ENCODE peak calls at places on chromosomes 3 and 15, in eight cellular contexts. M is GM12865, C is GM06990, Y is AG09309, O is osteocyte, G is HFFc6, N is foreskin fibroblast, P is Peyer's patch. E is an unnamed sample.

GRCh38 chr3:79515072-79515471 is 252.7 kb downstream of the ROBO1 start:
- DNase-seq in M (no peak), C (no peak), Y (peak), O (no peak), G (no peak), N (no peak), P (no peak), E (no peak)

GRCh38 chr15:41648097-41648496 is 12.1 kb upstream of the MGA start:
- DNase-seq in M (no peak), C (no peak), Y (no peak), O (no peak), G (no peak), N (no peak), P (no peak), E (no peak)

GRCh38 chr3:169128579-169128978 is 534.9 kb downstream of the MECOM start:
- DNase-seq in M (no peak), C (no peak), Y (no peak), O (no peak), G (no peak), N (no peak), P (no peak), E (no peak)

GRCh38 chr15:20358066-20358780 is 183.4 kb downstream of the GOLGA6L6 start:
- DNase-seq in M (no peak), C (no peak), Y (no peak), O (peak), G (no peak), N (no peak), P (no peak), E (peak)

GRCh38 chr3:39065197-39065596 is 13.4 kb downstream of the WDR48 start:
- DNase-seq in M (peak), C (peak), Y (no peak), O (no peak), G (peak), N (peak), P (no peak), E (no peak)

GRCh38 chr3:14231998-14232501 is 53.4 kb downstream of the LSM3 start:
- DNase-seq in M (no peak), C (no peak), Y (no peak), O (no peak), G (peak), N (peak), P (no peak), E (no peak)

GRCh38 chr15:101024111-101024695 is 105.0 kb downstream of the LRRK1 start:
- DNase-seq in M (no peak), C (no peak), Y (no peak), O (peak), G (no peak), N (peak), P (no peak), E (peak)

GRCh38 chr3:21356402-21356801 is 394.6 kb downstream of the ZNF385D start:
- DNase-seq in M (no peak), C (no peak), Y (peak), O (no peak), G (peak), N (peak), P (no peak), E (no peak)

GRCh38 chr3:157115069-157116006 is 44.6 kb downstream of the CCNL1 start:
- DNase-seq in M (no peak), C (no peak), Y (no peak), O (no peak), G (peak), N (no peak), P (no peak), E (no peak)

GRCh38 chr3:46946856-46947544 is 29.5 kb downstream of the CCDC12 start:
- DNase-seq in M (no peak), C (no peak), Y (no peak), O (no peak), G (peak), N (no peak), P (peak), E (no peak)

GRCh38 chr15:41917767-41918430 is 24.0 kb upstream of the SPTBN5 start:
- DNase-seq in M (no peak), C (no peak), Y (no peak), O (no peak), G (peak), N (peak), P (peak), E (peak)

GRCh38 chr15:76576526-76577279 is 240.1 kb downstream of the ISL2 start:
- DNase-seq in M (peak), C (no peak), Y (no peak), O (no peak), G (no peak), N (peak), P (peak), E (peak)

GRCh38 chr15:80526556-80527340 is 122.6 kb downstream of the ARNT2 start:
- DNase-seq in M (no peak), C (no peak), Y (peak), O (no peak), G (peak), N (peak), P (no peak), E (no peak)

GRCh38 chr15:77644543-77645247 is 12.0 kb upstream of the LINGO1 start:
- DNase-seq in M (no peak), C (no peak), Y (no peak), O (no peak), G (no peak), N (no peak), P (no peak), E (no peak)

GRCh38 chr3:106534206-106534605 is 665.4 kb upstream of the CBLB start:
- DNase-seq in M (peak), C (no peak), Y (peak), O (no peak), G (peak), N (no peak), P (no peak), E (no peak)

GRCh38 chr15:75823860-75824613 is 19.2 kb upstream of the UBE2Q2 start:
- DNase-seq in M (no peak), C (no peak), Y (no peak), O (no peak), G (no peak), N (no peak), P (no peak), E (no peak)

GRCh38 chr15:61034793-61035710 is 194.1 kb downstream of the RORA start:
- DNase-seq in M (no peak), C (no peak), Y (peak), O (no peak), G (peak), N (peak), P (no peak), E (no peak)

GRCh38 chr3:196620228-196620627 is 19.3 kb upstream of the NRROS start:
- DNase-seq in M (peak), C (peak), Y (no peak), O (no peak), G (no peak), N (peak), P (no peak), E (peak)

GRCh38 chr15:87816811-87817210 is 439.7 kb downstream of the NTRK3 start:
- DNase-seq in M (no peak), C (no peak), Y (peak), O (no peak), G (peak), N (peak), P (no peak), E (no peak)

GRCh38 chr15:68576253-68577236 is 2.2 kb upstream of the CORO2B start:
- DNase-seq in M (no peak), C (no peak), Y (no peak), O (no peak), G (no peak), N (no peak), P (peak), E (no peak)

GRCh38 chr15:68580026-68580882 is 1.5 kb downstream of the CORO2B start:
- DNase-seq in M (no peak), C (no peak), Y (no peak), O (no peak), G (no peak), N (peak), P (peak), E (no peak)

GRCh38 chr15:68578960-68579935 is at the start of gene CORO2B:
- DNase-seq in M (no peak), C (no peak), Y (no peak), O (no peak), G (peak), N (peak), P (peak), E (peak)

GRCh38 chr15:68580883-68581155 is 2.0 kb downstream of the CORO2B start:
- DNase-seq in M (no peak), C (no peak), Y (no peak), O (no peak), G (no peak), N (no peak), P (peak), E (no peak)

GRCh38 chr15:68578175-68578959 is 426 bp upstream of the CORO2B start:
- DNase-seq in M (no peak), C (no peak), Y (peak), O (peak), G (peak), N (peak), P (peak), E (peak)
- TF ChIP-seq CTCF in M (no peak), C (no peak), Y (peak), O (peak), G (peak), N (peak), P (peak), E (peak)

GRCh38 chr15:65945616-65946015 is 76.3 kb downstream of the RAB11A start:
- DNase-seq in M (no peak), C (no peak), Y (no peak), O (no peak), G (no peak), N (no peak), P (no peak), E (no peak)
- TF ChIP-seq CTCF in M (no peak), C (peak), Y (no peak), O (no peak), G (no peak), N (no peak), P (no peak), E (no peak)

DNA sequence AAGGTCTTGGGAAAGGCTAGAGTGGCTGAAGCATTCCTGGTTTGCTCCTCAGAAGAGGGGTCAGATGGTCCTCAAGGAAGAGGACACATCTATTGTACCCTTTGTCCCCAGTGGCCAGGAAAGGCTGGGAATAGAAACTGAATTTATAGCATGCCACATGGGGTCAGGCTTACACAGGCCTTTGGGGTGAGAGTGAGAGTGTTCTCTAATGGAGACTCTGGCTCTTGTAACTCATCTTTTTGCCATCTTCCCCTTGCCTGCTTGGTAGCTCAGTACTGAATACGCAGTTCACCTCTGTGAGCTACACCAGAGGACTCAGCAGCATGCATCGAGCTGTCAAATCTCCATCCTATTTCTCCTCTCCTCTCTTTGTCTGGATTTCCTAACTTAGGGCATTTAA is 87.5 kb downstream of the ATP2B2 start:
- DNase-seq in M (peak), C (no peak), Y (no peak), O (no peak), G (peak), N (peak), P (no peak), E (no peak)
- TF ChIP-seq CTCF in M (peak), C (peak), Y (peak), O (peak), G (peak), N (peak), P (no peak), E (no peak)

GRCh38 chr15:69161878-69162213 is 1.4 kb downstream of the GLCE start:
- DNase-seq in M (no peak), C (no peak), Y (no peak), O (no peak), G (no peak), N (peak), P (no peak), E (no peak)

GRCh38 chr15:69159805-69160140 is 662 bp upstream of the GLCE start:
- DNase-seq in M (no peak), C (no peak), Y (no peak), O (no peak), G (no peak), N (no peak), P (no peak), E (no peak)

GRCh38 chr15:69163124-69163669 is 2.8 kb downstream of the GLCE start:
- DNase-seq in M (no peak), C (no peak), Y (no peak), O (no peak), G (no peak), N (no peak), P (no peak), E (no peak)

GRCh38 chr15:69160141-69160975 is at the start of gene GLCE:
- DNase-seq in M (peak), C (peak), Y (peak), O (peak), G (peak), N (peak), P (peak), E (peak)

DNA sequence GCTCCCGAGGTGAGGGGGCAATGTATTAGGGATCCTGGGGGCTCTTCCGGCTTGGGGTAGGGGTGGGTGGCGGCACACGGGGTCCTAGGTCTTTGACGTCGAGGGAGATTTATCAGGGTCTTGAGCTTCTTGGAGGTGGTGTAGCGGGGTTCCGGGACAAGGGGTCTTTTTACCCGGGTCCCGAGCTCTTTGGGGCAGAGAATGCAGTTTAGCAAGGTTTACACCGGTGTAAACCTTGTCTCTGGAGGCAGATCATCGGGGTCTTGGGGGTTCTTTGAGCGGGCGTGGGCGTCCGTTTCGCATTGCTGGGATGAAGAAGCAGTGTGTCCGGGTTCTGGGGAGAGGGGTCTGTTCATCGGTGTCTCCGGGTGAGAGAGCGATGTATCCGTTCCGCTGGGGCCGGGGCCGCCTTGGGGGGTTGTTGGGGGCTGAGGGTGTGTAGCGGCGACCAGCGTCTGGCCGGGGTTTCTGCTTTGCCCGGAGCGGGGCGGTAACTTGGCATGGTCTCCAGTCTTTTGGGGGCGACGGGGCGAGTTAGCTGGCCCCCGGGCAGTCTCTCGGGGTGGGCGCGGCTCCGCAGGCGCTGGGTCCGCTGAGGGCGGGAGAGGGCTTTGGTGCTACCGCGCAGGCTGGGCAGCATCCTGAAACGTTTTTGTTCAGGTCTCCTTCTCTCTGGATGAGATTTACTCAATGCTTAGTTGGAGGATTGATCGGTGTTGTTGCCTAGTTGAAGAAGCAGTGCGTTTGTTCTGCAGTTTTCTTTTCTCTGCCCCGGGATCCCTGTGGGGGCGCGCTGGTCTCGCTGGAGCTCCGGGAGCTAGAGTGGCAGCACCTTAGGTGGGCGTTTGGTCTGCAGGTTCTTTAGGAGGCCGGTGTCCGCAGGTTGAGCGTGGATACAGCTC is 792 bp downstream of the GLCE start:
- DNase-seq in M (peak), C (peak), Y (no peak), O (no peak), G (no peak), N (peak), P (peak), E (peak)
- TF ChIP-seq CTCF in M (no peak), C (peak), Y (peak), O (peak), G (peak), N (peak), P (no peak), E (no peak)

GRCh38 chr3:29850641-29851040 is 569.8 kb downstream of the RBMS3 start:
- DNase-seq in M (no peak), C (no peak), Y (no peak), O (no peak), G (no peak), N (no peak), P (no peak), E (no peak)
- TF ChIP-seq CTCF in M (no peak), C (no peak), Y (no peak), O (peak), G (peak), N (no peak), P (no peak), E (no peak)

DNA sequence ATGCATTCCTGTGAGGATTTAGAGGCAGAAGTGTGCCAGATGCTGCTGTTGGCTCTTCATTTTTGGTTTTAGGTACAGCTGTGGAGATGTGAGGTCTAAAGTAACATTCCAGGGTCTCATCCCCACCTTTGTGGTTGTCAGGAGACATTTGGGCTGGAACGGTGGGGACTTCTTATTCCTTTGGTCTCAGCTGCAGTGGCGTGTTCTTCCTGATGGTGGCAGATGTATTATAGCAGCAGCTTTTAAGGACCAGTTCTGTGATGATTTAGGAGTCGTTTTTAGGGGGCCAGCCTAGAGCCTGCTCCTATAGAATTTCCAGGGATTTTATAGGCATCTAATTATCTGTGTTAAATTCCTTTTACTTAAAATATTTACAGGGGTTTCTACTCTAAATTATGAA is 221.0 kb upstream of the EOMES start:
- DNase-seq in M (peak), C (no peak), Y (no peak), O (no peak), G (no peak), N (peak), P (no peak), E (no peak)
- TF ChIP-seq CTCF in M (no peak), C (peak), Y (peak), O (peak), G (peak), N (peak), P (no peak), E (no peak)

DNA sequence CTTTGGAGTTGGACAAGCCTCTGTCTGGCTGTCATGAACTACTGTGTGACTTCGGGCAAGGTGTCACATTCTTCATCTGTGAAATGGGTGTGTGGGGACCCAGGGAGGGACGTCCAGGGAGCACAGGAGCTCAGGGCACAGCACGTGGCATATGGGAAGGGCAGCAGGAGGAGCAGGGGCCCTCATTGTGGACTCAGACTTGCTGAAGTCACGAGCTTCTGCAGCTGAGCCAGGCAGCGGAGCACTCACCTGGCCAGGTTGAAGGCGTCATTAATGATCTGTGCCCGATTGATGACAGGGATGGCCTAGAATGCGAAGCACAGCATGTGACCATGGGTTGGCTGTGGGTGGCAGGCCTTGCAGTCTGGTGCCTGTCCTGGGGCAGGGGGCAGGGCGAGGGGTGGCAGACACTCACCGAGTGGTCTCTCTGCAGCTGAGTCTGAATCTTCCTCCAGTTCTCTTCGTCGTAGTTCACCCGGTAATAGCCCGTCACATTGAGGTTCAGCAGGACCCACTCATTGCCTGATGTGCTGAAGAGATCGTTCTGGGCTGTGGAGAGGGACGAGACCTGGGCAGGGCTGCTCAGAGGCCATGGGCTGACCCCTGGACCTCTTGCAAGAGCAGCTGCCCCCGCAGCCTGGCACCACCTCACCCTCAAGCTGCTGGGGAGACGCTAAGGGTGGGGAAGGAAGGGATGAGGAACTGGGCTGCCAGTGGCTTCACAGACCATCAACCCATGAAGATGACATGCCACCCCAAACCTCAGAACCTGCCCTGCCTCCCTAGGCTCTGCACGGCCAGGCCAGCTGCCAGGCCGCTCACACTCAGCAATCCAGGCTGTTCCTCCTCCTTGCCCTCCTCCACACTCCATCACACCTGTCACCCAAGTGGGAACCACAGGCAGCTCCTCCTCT is 15.4 kb downstream of the ANPEP start:
- DNase-seq in M (no peak), C (no peak), Y (no peak), O (no peak), G (no peak), N (no peak), P (peak), E (no peak)
- TF ChIP-seq CTCF in M (no peak), C (no peak), Y (no peak), O (no peak), G (no peak), N (no peak), P (no peak), E (no peak)

E was measured in tibial artery.